ENCODE peak calls at places on chromosomes 13 and 19, in ten cellular contexts. N is GF-D8, O is GM18507, Q is progenitor cell of endocrine pancreas, U is substantia nigra, W is NCI-H1092, B is hypothalamus, V is AG04449, X is BE2C, J is AG08396. H is an unnamed sample.

GRCh38 chr19:40585677-40586422 is 9.2 kb downstream of the SHKBP1 start:
- DNase-seq in N (peak; percentile 40), O (no peak), Q (no peak), U (no peak), W (no peak), B (no peak), V (no peak), X (no peak), J (no peak), H (no peak)

GRCh38 chr13:113410472-113411201 is 42.7 kb downstream of the ADPRHL1 start:
- DNase-seq in N (no peak), O (no peak), Q (no peak), U (no peak), W (no peak), B (no peak), V (peak; percentile 42), X (no peak), J (peak; percentile 90), H (peak; percentile 61)

GRCh38 chr13:30396434-30397075 is 25.7 kb upstream of the UBE2L5 start:
- DNase-seq in N (no peak), O (no peak), Q (no peak), U (no peak), W (no peak), B (no peak), V (no peak), X (no peak), J (no peak), H (no peak)

GRCh38 chr13:30864352-30865130 is 41.5 kb upstream of the MEDAG start:
- DNase-seq in N (no peak), O (no peak), Q (no peak), U (no peak), W (no peak), B (no peak), V (peak; percentile 94), X (no peak), J (no peak), H (no peak)

GRCh38 chr13:108787709-108788394 is 158.4 kb downstream of the MYO16 start:
- DNase-seq in N (no peak), O (no peak), Q (no peak), U (no peak), W (no peak), B (no peak), V (no peak), X (peak; percentile 63), J (no peak), H (no peak)

GRCh38 chr13:95643814-95644598 is 500 bp downstream of the DZIP1 start:
- DNase-seq in N (no peak), O (no peak), Q (peak; percentile 37), U (no peak), W (peak; percentile 35), B (peak; percentile 66), V (no peak), X (peak; percentile 61), J (peak; percentile 45), H (no peak)

GRCh38 chr19:42246143-42246868 is 3.9 kb upstream of the GSK3A start:
- DNase-seq in N (no peak), O (no peak), Q (no peak), U (peak; percentile 79), W (no peak), B (peak; percentile 77), V (no peak), X (peak; percentile 83), J (peak; percentile 88), H (no peak)

GRCh38 chr19:3176715-3177501 is 1.7 kb upstream of the S1PR4 start:
- DNase-seq in N (no peak), O (no peak), Q (no peak), U (no peak), W (no peak), B (no peak), V (no peak), X (no peak), J (peak; percentile 86), H (no peak)

GRCh38 chr19:6489278-6490061 is 7.9 kb upstream of the DENND1C start:
- DNase-seq in N (no peak), O (peak; percentile 40), Q (no peak), U (no peak), W (no peak), B (no peak), V (no peak), X (no peak), J (no peak), H (no peak)

GRCh38 chr13:74299688-74300087 is 165.5 kb upstream of the KLF12 start:
- DNase-seq in N (no peak), O (no peak), Q (no peak), U (no peak), W (no peak), B (no peak), V (no peak), X (no peak), J (no peak), H (no peak)

GRCh38 chr13:27960362-27961226 is 8.5 kb downstream of the CDX2 start:
- DNase-seq in N (no peak), O (no peak), Q (peak; percentile 76), U (no peak), W (peak; percentile 79), B (no peak), V (no peak), X (no peak), J (peak; percentile 55), H (no peak)

GRCh38 chr19:5447700-5448311 is 7.4 kb upstream of the ZNRF4 start:
- DNase-seq in N (no peak), O (no peak), Q (no peak), U (no peak), W (no peak), B (no peak), V (no peak), X (no peak), J (no peak), H (no peak)

GRCh38 chr19:44753932-44754742 is 5.6 kb downstream of the BCL3 start:
- DNase-seq in N (peak; percentile 75), O (peak; percentile 60), Q (no peak), U (no peak), W (no peak), B (no peak), V (no peak), X (peak; percentile 76), J (peak; percentile 83), H (peak; percentile 98)

GRCh38 chr19:5539431-5539833 is 28.3 kb downstream of the TINCR start:
- DNase-seq in N (no peak), O (no peak), Q (no peak), U (peak; percentile 10), W (no peak), B (peak; percentile 9), V (no peak), X (peak; percentile 37), J (no peak), H (no peak)

H was measured in cardiac septum.